ENCODE peak calls at places on chromosomes 12 and 14, in seven cellular contexts. D is mucosa of descending colon; C is bronchial epithelial cell; E is CD8-positive, alpha-beta memory T cell; V is choroid plexus epithelial cell; L is AG04450; N is H1. U is an unnamed sample.

GRCh38 chr12:24977711-24978110 is 28.8 kb upstream of the BCAT1 start:
- DNase-seq in D (no peak), C (no peak), E (no peak), V (peak; percentile 11), L (no peak), N (no peak), U (no peak)

GRCh38 chr12:95205685-95206084 is 11.6 kb downstream of the FGD6 start:
- DNase-seq in D (no peak), C (peak; percentile 97), E (no peak), V (peak; percentile 93), L (peak; percentile 61), N (no peak), U (peak; percentile 88)

GRCh38 chr12:42716521-42716920 is 127.0 kb upstream of the PRICKLE1 start:
- DNase-seq in D (no peak), C (no peak), E (no peak), V (peak; percentile 94), L (no peak), N (no peak), U (peak; percentile 93)

GRCh38 chr12:10750385-10750727 is 27.2 kb upstream of the YBX3 start:
- DNase-seq in D (no peak), C (no peak), E (no peak), V (no peak), L (no peak), N (no peak), U (no peak)

GRCh38 chr14:103014466-103015319 is 42.7 kb downstream of the CDC42BPB start:
- DNase-seq in D (no peak), C (peak; percentile 55), E (no peak), V (peak; percentile 66), L (no peak), N (no peak), U (peak; percentile 77)

GRCh38 chr14:75437201-75438143 is 9.7 kb downstream of the JDP2 start:
- DNase-seq in D (no peak), C (no peak), E (no peak), V (no peak), L (no peak), N (no peak), U (no peak)

GRCh38 chr12:3600039-3600720 is 109.2 kb downstream of the PRMT8 start:
- DNase-seq in D (no peak), C (no peak), E (no peak), V (peak; percentile 47), L (no peak), N (no peak), U (no peak)

GRCh38 chr12:67344979-67345710 is 76.0 kb downstream of the CAND1 start:
- DNase-seq in D (no peak), C (peak; percentile 53), E (no peak), V (no peak), L (no peak), N (no peak), U (no peak)

GRCh38 chr12:67320614-67321305 is 51.6 kb downstream of the CAND1 start:
- DNase-seq in D (no peak), C (peak; percentile 19), E (peak; percentile 7), V (peak; percentile 41), L (no peak), N (no peak), U (no peak)

GRCh38 chr14:54440037-54440436 is 1.1 kb downstream of the CNIH1 start:
- DNase-seq in D (no peak), C (peak; percentile 5), E (no peak), V (peak; percentile 34), L (no peak), N (no peak), U (peak; percentile 44)

GRCh38 chr12:9869307-9870161 is at the start of gene CLEC2B:
- DNase-seq in D (peak; percentile 22), C (peak; percentile 98), E (peak; percentile 61), V (peak; percentile 91), L (peak; percentile 56), N (no peak), U (peak; percentile 97)

GRCh38 chr14:58805605-58806358 is 168.0 kb downstream of the DACT1 start:
- DNase-seq in D (peak; percentile 27), C (no peak), E (no peak), V (peak; percentile 82), L (no peak), N (no peak), U (peak; percentile 29)

GRCh38 chr14:63614964-63615363 is 26.7 kb downstream of the WDR89 start:
- DNase-seq in D (no peak), C (peak; percentile 30), E (no peak), V (peak; percentile 40), L (no peak), N (no peak), U (peak; percentile 86)

GRCh38 chr14:85590784-85591183 is 60.8 kb downstream of the FLRT2 start:
- DNase-seq in D (no peak), C (peak; percentile 86), E (no peak), V (peak; percentile 42), L (no peak), N (no peak), U (peak; percentile 36)

GRCh38 chr12:52300796-52301691 is 9.7 kb upstream of the KRT81 start:
- DNase-seq in D (no peak), C (no peak), E (no peak), V (peak; percentile 23), L (no peak), N (no peak), U (peak; percentile 18)

GRCh38 chr12:96195845-96196451 is 1.8 kb downstream of the ELK3 start:
- DNase-seq in D (peak; percentile 27), C (peak; percentile 65), E (no peak), V (peak; percentile 53), L (no peak), N (no peak), U (peak; percentile 60)

GRCh38 chr12:23236056-23236455 is 611.1 kb downstream of the ETNK1 start:
- DNase-seq in D (no peak), C (no peak), E (no peak), V (no peak), L (no peak), N (no peak), U (no peak)

GRCh38 chr12:50132505-50133135 is 20.6 kb downstream of the COX14 start:
- DNase-seq in D (peak; percentile 21), C (peak; percentile 39), E (peak; percentile 42), V (peak; percentile 56), L (no peak), N (no peak), U (peak; percentile 76)

GRCh38 chr12:50467441-50467840 is 37.3 kb upstream of the DIP2B start:
- DNase-seq in D (no peak), C (peak; percentile 65), E (no peak), V (no peak), L (no peak), N (no peak), U (no peak)

GRCh38 chr14:95774265-95775160 is 60.6 kb upstream of the TCL1A start:
- DNase-seq in D (peak; percentile 76), C (peak; percentile 26), E (peak; percentile 22), V (peak; percentile 42), L (no peak), N (no peak), U (peak; percentile 58)

GRCh38 chr14:89331398-89331797 is 85.6 kb downstream of the FOXN3 start:
- DNase-seq in D (no peak), C (no peak), E (no peak), V (no peak), L (no peak), N (no peak), U (no peak)

GRCh38 chr12:27705263-27705662 is 5.4 kb upstream of the MRPS35 start:
- DNase-seq in D (no peak), C (no peak), E (no peak), V (no peak), L (no peak), N (no peak), U (no peak)

GRCh38 chr14:52694761-52695480 is 437 bp downstream of the ERO1A start:
- DNase-seq in D (peak; percentile 65), C (peak; percentile 63), E (peak; percentile 67), V (peak; percentile 63), L (no peak), N (no peak), U (peak; percentile 56)

GRCh38 chr14:102723650-102724049 is 53.6 kb upstream of the TRAF3 start:
- DNase-seq in D (no peak), C (no peak), E (no peak), V (no peak), L (no peak), N (no peak), U (no peak)

GRCh38 chr12:122963928-122964240 is 2.4 kb downstream of the ABCB9 start:
- DNase-seq in D (no peak), C (no peak), E (no peak), V (peak; percentile 27), L (no peak), N (no peak), U (peak; percentile 64)
- H3K4me3 ChIP-seq in D (no peak overlapping the region), C (no peak overlapping the region), E (no peak overlapping the region), V (no peak overlapping the region), L (no peak overlapping the region), N (no peak overlapping the region), U (no peak overlapping the region)

GRCh38 chr12:102958830-102959176 is 1.3 kb downstream of the ASCL1 start:
- DNase-seq in D (no peak), C (no peak), E (no peak), V (no peak), L (no peak), N (no peak), U (no peak)
- H3K4me3 ChIP-seq in D (no peak overlapping the region), C (no peak overlapping the region), E (no peak overlapping the region), V (no peak overlapping the region), L (no peak overlapping the region), N (peak overlapping the region; percentile 29), U (no peak overlapping the region)

GRCh38 chr12:122185079-122185478 is 2.2 kb downstream of the LRRC43 start:
- DNase-seq in D (no peak), C (no peak), E (no peak), V (no peak), L (no peak), N (no peak), U (no peak)

GRCh38 chr12:122185494-122186082 is 2.7 kb downstream of the LRRC43 start:
- DNase-seq in D (no peak), C (no peak), E (no peak), V (no peak), L (no peak), N (no peak), U (no peak)

GRCh38 chr12:122183588-122183940 is 641 bp downstream of the LRRC43 start:
- DNase-seq in D (no peak), C (no peak), E (no peak), V (no peak), L (no peak), N (no peak), U (no peak)

GRCh38 chr12:122184522-122184921 is 1.6 kb downstream of the LRRC43 start:
- DNase-seq in D (no peak), C (no peak), E (no peak), V (no peak), L (no peak), N (no peak), U (no peak)

GRCh38 chr12:122182887-122183587 is at the start of gene LRRC43:
- DNase-seq in D (peak; percentile 37), C (peak; percentile 10), E (peak; percentile 31), V (peak; percentile 28), L (no peak), N (no peak), U (no peak)
- H3K4me3 ChIP-seq in D (no peak within 1 kb of the TSS), C (peak within 1 kb of the TSS; percentile 47), E (peak within 1 kb of the TSS; percentile 45), V (peak within 1 kb of the TSS; percentile 61), L (peak within 1 kb of the TSS; percentile 43), N (peak within 1 kb of the TSS; percentile 38), U (peak within 1 kb of the TSS; percentile 37)

GRCh38 chr14:100191584-100192249 is 32.3 kb upstream of the DEGS2 start:
- DNase-seq in D (no peak), C (no peak), E (no peak), V (no peak), L (no peak), N (no peak), U (no peak)
- H3K4me3 ChIP-seq in D (no peak overlapping the region), C (no peak overlapping the region), E (no peak overlapping the region), V (no peak overlapping the region), L (no peak overlapping the region), N (no peak overlapping the region), U (no peak overlapping the region)